ENCODE peak calls at places on chromosomes 2 and 18, in seven cellular contexts. One of them, this sample, is unnamed.

GRCh38 chr2:58862234-58862633 is 621.1 kb upstream of the FANCL start:
- DNase-seq in GM12891: no peak
- DNase-seq in upper lobe of left lung: no peak
- DNase-seq in transverse colon: no peak
- DNase-seq in sigmoid colon: no peak
- DNase-seq in stomach: no peak
- DNase-seq in HCT116: no peak
- DNase-seq in this sample: no peak

GRCh38 chr2:201781583-201782051 is 884 bp upstream of the ALS2 start:
- DNase-seq in GM12891: peak
- DNase-seq in upper lobe of left lung: no peak
- DNase-seq in transverse colon: no peak
- DNase-seq in sigmoid colon: peak
- DNase-seq in stomach: no peak
- DNase-seq in HCT116: no peak
- DNase-seq in this sample: peak

GRCh38 chr2:40197121-40197520 is 254.8 kb downstream of the SLC8A1 start:
- DNase-seq in GM12891: no peak
- DNase-seq in upper lobe of left lung: no peak
- DNase-seq in transverse colon: no peak
- DNase-seq in sigmoid colon: no peak
- DNase-seq in stomach: no peak
- DNase-seq in HCT116: no peak
- DNase-seq in this sample: no peak

GRCh38 chr2:64401501-64401880 is 52.5 kb upstream of the LGALSL start:
- DNase-seq in GM12891: no peak
- DNase-seq in upper lobe of left lung: no peak
- DNase-seq in transverse colon: peak
- DNase-seq in sigmoid colon: no peak
- DNase-seq in stomach: no peak
- DNase-seq in HCT116: no peak
- DNase-seq in this sample: peak

GRCh38 chr18:45621068-45621511 is 5.8 kb downstream of the SLC14A2 start:
- DNase-seq in GM12891: peak
- DNase-seq in upper lobe of left lung: no peak
- DNase-seq in transverse colon: peak
- DNase-seq in sigmoid colon: no peak
- DNase-seq in stomach: no peak
- DNase-seq in HCT116: peak
- DNase-seq in this sample: no peak

GRCh38 chr18:11533513-11533890 is 75.9 kb upstream of the SLC35G4 start:
- DNase-seq in GM12891: no peak
- DNase-seq in upper lobe of left lung: peak
- DNase-seq in transverse colon: no peak
- DNase-seq in sigmoid colon: no peak
- DNase-seq in stomach: no peak
- DNase-seq in HCT116: no peak
- DNase-seq in this sample: no peak

GRCh38 chr2:29220506-29221270 is 105.5 kb downstream of the CLIP4 start:
- DNase-seq in GM12891: no peak
- DNase-seq in upper lobe of left lung: no peak
- DNase-seq in transverse colon: no peak
- DNase-seq in sigmoid colon: peak
- DNase-seq in stomach: peak
- DNase-seq in HCT116: no peak
- DNase-seq in this sample: no peak

GRCh38 chr2:181036848-181037603 is 56.6 kb downstream of the UBE2E3 start:
- DNase-seq in GM12891: no peak
- DNase-seq in upper lobe of left lung: no peak
- DNase-seq in transverse colon: no peak
- DNase-seq in sigmoid colon: no peak
- DNase-seq in stomach: no peak
- DNase-seq in HCT116: no peak
- DNase-seq in this sample: no peak

GRCh38 chr2:119692954-119693353 is 14.0 kb downstream of the TMEM177 start:
- DNase-seq in GM12891: no peak
- DNase-seq in upper lobe of left lung: no peak
- DNase-seq in transverse colon: no peak
- DNase-seq in sigmoid colon: peak
- DNase-seq in stomach: no peak
- DNase-seq in HCT116: no peak
- DNase-seq in this sample: no peak

GRCh38 chr2:22907330-22907729 is 477.6 kb upstream of the KLHL29 start:
- DNase-seq in GM12891: no peak
- DNase-seq in upper lobe of left lung: no peak
- DNase-seq in transverse colon: peak
- DNase-seq in sigmoid colon: no peak
- DNase-seq in stomach: no peak
- DNase-seq in HCT116: no peak
- DNase-seq in this sample: no peak

GRCh38 chr2:135916232-135916631 is 40.0 kb upstream of the MCM6 start:
- DNase-seq in GM12891: no peak
- DNase-seq in upper lobe of left lung: no peak
- DNase-seq in transverse colon: no peak
- DNase-seq in sigmoid colon: no peak
- DNase-seq in stomach: no peak
- DNase-seq in HCT116: peak
- DNase-seq in this sample: no peak

GRCh38 chr2:10750610-10751009 is 29.2 kb downstream of the ATP6V1C2 start:
- DNase-seq in GM12891: no peak
- DNase-seq in upper lobe of left lung: no peak
- DNase-seq in transverse colon: no peak
- DNase-seq in sigmoid colon: no peak
- DNase-seq in stomach: no peak
- DNase-seq in HCT116: no peak
- DNase-seq in this sample: no peak

GRCh38 chr2:25073914-25074313 is 32.0 kb downstream of the EFR3B start:
- DNase-seq in GM12891: no peak
- DNase-seq in upper lobe of left lung: no peak
- DNase-seq in transverse colon: no peak
- DNase-seq in sigmoid colon: peak
- DNase-seq in stomach: no peak
- DNase-seq in HCT116: no peak
- DNase-seq in this sample: no peak

GRCh38 chr18:79544386-79544963 is 135.1 kb upstream of the CTDP1 start:
- DNase-seq in GM12891: no peak
- DNase-seq in upper lobe of left lung: peak
- DNase-seq in transverse colon: no peak
- DNase-seq in sigmoid colon: peak
- DNase-seq in stomach: peak
- DNase-seq in HCT116: no peak
- DNase-seq in this sample: no peak

GRCh38 chr18:56650056-56650455 is 1.1 kb upstream of the WDR7 start:
- DNase-seq in GM12891: no peak
- DNase-seq in upper lobe of left lung: no peak
- DNase-seq in transverse colon: no peak
- DNase-seq in sigmoid colon: no peak
- DNase-seq in stomach: no peak
- DNase-seq in HCT116: no peak
- DNase-seq in this sample: no peak

GRCh38 chr18:48994926-48995835 is 44.4 kb upstream of the SMAD7 start:
- DNase-seq in GM12891: no peak
- DNase-seq in upper lobe of left lung: no peak
- DNase-seq in transverse colon: no peak
- DNase-seq in sigmoid colon: no peak
- DNase-seq in stomach: no peak
- DNase-seq in HCT116: no peak
- DNase-seq in this sample: no peak

GRCh38 chr2:15242936-15243461 is 318.1 kb downstream of the NBAS start:
- DNase-seq in GM12891: no peak
- DNase-seq in upper lobe of left lung: no peak
- DNase-seq in transverse colon: no peak
- DNase-seq in sigmoid colon: no peak
- DNase-seq in stomach: no peak
- DNase-seq in HCT116: no peak
- DNase-seq in this sample: no peak

GRCh38 chr2:239579524-239580198 is 178.8 kb upstream of the HDAC4 start:
- DNase-seq in GM12891: no peak
- DNase-seq in upper lobe of left lung: no peak
- DNase-seq in transverse colon: no peak
- DNase-seq in sigmoid colon: peak
- DNase-seq in stomach: no peak
- DNase-seq in HCT116: no peak
- DNase-seq in this sample: no peak

GRCh38 chr2:230224458-230224857 is 1.1 kb upstream of the SP140 start:
- DNase-seq in GM12891: no peak
- DNase-seq in upper lobe of left lung: no peak
- DNase-seq in transverse colon: no peak
- DNase-seq in sigmoid colon: no peak
- DNase-seq in stomach: no peak
- DNase-seq in HCT116: no peak
- DNase-seq in this sample: no peak

GRCh38 chr2:147524912-147525311 is 319.9 kb upstream of the ACVR2A start:
- DNase-seq in GM12891: no peak
- DNase-seq in upper lobe of left lung: no peak
- DNase-seq in transverse colon: no peak
- DNase-seq in sigmoid colon: no peak
- DNase-seq in stomach: no peak
- DNase-seq in HCT116: no peak
- DNase-seq in this sample: no peak

GRCh38 chr2:29130295-29130694 is 15.1 kb downstream of the CLIP4 start:
- DNase-seq in GM12891: no peak
- DNase-seq in upper lobe of left lung: no peak
- DNase-seq in transverse colon: no peak
- DNase-seq in sigmoid colon: no peak
- DNase-seq in stomach: no peak
- DNase-seq in HCT116: no peak
- DNase-seq in this sample: no peak

GRCh38 chr2:189661957-189662321 is 680 bp downstream of the ASNSD1 start:
- DNase-seq in GM12891: no peak
- DNase-seq in upper lobe of left lung: no peak
- DNase-seq in transverse colon: no peak
- DNase-seq in sigmoid colon: no peak
- DNase-seq in stomach: no peak
- DNase-seq in HCT116: no peak
- DNase-seq in this sample: no peak

DNA sequence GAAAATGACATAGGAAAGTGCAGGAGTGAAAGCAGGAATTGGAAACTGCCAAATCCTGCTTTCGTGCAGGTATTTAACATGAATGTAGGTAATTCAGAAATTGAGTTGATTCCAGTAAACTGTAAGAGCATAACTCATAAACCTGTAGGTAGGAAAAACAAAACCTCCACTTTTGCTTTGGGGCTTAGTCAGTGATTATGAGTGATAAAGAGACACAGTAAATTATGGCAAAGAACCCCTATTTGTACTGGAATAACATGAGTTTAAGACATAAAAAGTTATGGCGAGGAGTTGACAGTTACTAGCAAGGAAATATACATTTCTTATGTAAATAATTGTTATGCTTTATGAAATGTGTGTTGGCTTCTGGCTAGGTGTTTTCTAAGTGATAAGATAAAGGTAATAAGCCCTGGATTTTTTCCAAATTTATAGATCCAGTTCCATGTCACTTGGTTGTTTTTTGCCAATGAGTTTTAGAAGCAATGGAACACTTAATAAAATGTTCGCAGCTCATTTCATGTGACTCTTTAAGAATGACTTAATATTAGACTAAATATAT is 17.3 kb downstream of the MAP3K20 start:
- DNase-seq in GM12891: no peak
- DNase-seq in upper lobe of left lung: no peak
- DNase-seq in transverse colon: no peak
- DNase-seq in sigmoid colon: no peak
- DNase-seq in stomach: no peak
- DNase-seq in HCT116: no peak
- DNase-seq in this sample: no peak
- TF ChIP-seq POLR2AphosphoS5 in GM12891: no peak
- TF ChIP-seq POLR2AphosphoS5 in upper lobe of left lung: no peak
- TF ChIP-seq POLR2AphosphoS5 in transverse colon: no peak
- TF ChIP-seq POLR2AphosphoS5 in sigmoid colon: no peak
- TF ChIP-seq POLR2AphosphoS5 in stomach: no peak
- TF ChIP-seq POLR2AphosphoS5 in HCT116: no peak
- TF ChIP-seq POLR2AphosphoS5 in this sample: no peak

DNA sequence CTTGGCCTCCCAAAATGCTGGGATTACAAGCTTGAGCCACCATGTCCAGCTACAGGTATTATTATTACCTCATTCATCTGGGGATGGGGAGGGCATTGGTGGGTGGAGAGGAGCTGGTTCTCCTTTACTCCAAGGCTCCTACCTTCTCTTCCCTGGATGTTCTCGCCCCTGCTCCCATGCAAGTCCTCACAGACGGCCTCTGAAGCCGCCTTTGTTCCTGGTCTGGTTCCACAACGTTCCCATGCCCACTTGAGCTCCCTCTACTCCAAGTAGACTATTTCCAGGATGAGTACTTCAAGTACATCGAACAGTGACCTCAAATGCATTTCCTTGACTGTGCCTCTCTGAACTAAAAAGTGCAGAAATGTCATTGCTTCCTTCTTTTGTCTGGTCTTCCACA is 3.2 kb upstream of the SLC20A1 start:
- DNase-seq in GM12891: no peak
- DNase-seq in upper lobe of left lung: no peak
- DNase-seq in transverse colon: no peak
- DNase-seq in sigmoid colon: no peak
- DNase-seq in stomach: no peak
- DNase-seq in HCT116: no peak
- DNase-seq in this sample: no peak
- TF ChIP-seq POLR2A in GM12891: no peak
- TF ChIP-seq POLR2A in upper lobe of left lung: no peak
- TF ChIP-seq POLR2A in transverse colon: no peak
- TF ChIP-seq POLR2A in sigmoid colon: no peak
- TF ChIP-seq POLR2A in stomach: no peak
- TF ChIP-seq POLR2A in HCT116: no peak
- TF ChIP-seq POLR2A in this sample: no peak

DNA sequence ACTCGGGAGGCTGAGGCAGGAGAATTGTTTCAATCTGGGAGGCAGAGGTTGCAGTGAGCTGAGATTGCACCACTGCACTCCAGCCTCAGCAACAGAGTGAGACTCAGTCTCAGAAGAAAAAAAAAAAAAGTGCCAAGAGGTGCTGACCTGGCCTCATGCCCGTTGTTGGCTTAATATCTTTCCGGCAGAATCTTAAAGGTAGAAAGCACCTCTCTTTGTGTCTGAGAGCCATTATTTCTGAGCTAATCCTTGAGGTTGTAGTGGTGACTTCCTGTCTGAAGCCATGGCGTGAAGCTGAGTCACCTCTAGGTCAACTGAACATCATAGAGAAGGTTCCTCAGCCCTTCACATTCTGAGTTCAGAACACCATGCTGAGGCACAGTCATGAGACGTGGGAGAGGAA is 60.4 kb downstream of the WDSUB1 start:
- DNase-seq in GM12891: no peak
- DNase-seq in upper lobe of left lung: no peak
- DNase-seq in transverse colon: no peak
- DNase-seq in sigmoid colon: no peak
- DNase-seq in stomach: peak
- DNase-seq in HCT116: peak
- DNase-seq in this sample: no peak
- TF ChIP-seq POLR2AphosphoS5 in GM12891: no peak
- TF ChIP-seq POLR2AphosphoS5 in upper lobe of left lung: peak
- TF ChIP-seq POLR2AphosphoS5 in transverse colon: no peak
- TF ChIP-seq POLR2AphosphoS5 in sigmoid colon: no peak
- TF ChIP-seq POLR2AphosphoS5 in stomach: no peak
- TF ChIP-seq POLR2AphosphoS5 in HCT116: no peak
- TF ChIP-seq POLR2AphosphoS5 in this sample: peak

DNA sequence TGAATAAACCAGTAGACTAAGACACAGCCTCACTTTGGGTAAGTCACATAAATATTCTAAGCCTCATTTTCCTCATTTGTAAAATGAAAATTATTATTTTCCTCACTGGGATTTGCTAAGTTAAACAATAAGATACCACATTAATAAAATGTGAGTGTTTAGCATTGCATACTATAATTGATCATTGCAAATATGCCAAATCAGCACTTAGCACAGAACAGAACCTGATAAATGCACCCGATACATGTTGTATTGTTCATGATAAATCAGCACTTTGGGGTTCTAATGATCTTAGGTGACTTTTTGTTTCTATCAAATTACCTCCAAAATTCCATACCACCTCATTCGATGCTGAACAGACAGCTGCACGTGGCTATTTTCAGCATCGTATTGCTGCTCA is 50.2 kb upstream of the RAPGEF4 start:
- DNase-seq in GM12891: no peak
- DNase-seq in upper lobe of left lung: no peak
- DNase-seq in transverse colon: no peak
- DNase-seq in sigmoid colon: no peak
- DNase-seq in stomach: no peak
- DNase-seq in HCT116: no peak
- DNase-seq in this sample: no peak
- TF ChIP-seq POLR2A in GM12891: no peak
- TF ChIP-seq POLR2A in upper lobe of left lung: no peak
- TF ChIP-seq POLR2A in transverse colon: no peak
- TF ChIP-seq POLR2A in sigmoid colon: no peak
- TF ChIP-seq POLR2A in stomach: no peak
- TF ChIP-seq POLR2A in HCT116: no peak
- TF ChIP-seq POLR2A in this sample: no peak

This sample was measured in vagina.